ENCODE peak calls at places on chromosomes 5 and 9, in seven cellular contexts. One of them, this sample, is unnamed.
A peak's percentile ranks its signal among the peaks of the same experiment; 100 is the strongest.

GRCh38 chr9:135209136-135209535 is 121.7 kb downstream of the OLFM1 start:
- DNase-seq in endothelial cell of umbilical vein: no peak
- DNase-seq in breast epithelium: no peak
- DNase-seq in GM23338: no peak
- DNase-seq in SK-N-SH: no peak
- DNase-seq in prostate gland: no peak
- DNase-seq in sigmoid colon: no peak
- DNase-seq in this sample: no peak

GRCh38 chr5:65062684-65063083 is 294.0 kb downstream of the CWC27 start:
- DNase-seq in endothelial cell of umbilical vein: peak; percentile 46
- DNase-seq in breast epithelium: no peak
- DNase-seq in GM23338: no peak
- DNase-seq in SK-N-SH: no peak
- DNase-seq in prostate gland: no peak
- DNase-seq in sigmoid colon: peak; percentile 76
- DNase-seq in this sample: peak; percentile 12

GRCh38 chr5:95761771-95762680 is 30.9 kb downstream of the RHOBTB3 start:
- DNase-seq in endothelial cell of umbilical vein: peak; percentile 34
- DNase-seq in breast epithelium: no peak
- DNase-seq in GM23338: no peak
- DNase-seq in SK-N-SH: peak; percentile 57
- DNase-seq in prostate gland: no peak
- DNase-seq in sigmoid colon: no peak
- DNase-seq in this sample: no peak

GRCh38 chr9:137441289-137441934 is at the start of gene ENTPD8:
- DNase-seq in endothelial cell of umbilical vein: no peak
- DNase-seq in breast epithelium: no peak
- DNase-seq in GM23338: peak; percentile 92
- DNase-seq in SK-N-SH: peak; percentile 89
- DNase-seq in prostate gland: no peak
- DNase-seq in sigmoid colon: no peak
- DNase-seq in this sample: no peak

GRCh38 chr5:170571885-170572284 is 68.1 kb downstream of the KCNIP1 start:
- DNase-seq in endothelial cell of umbilical vein: peak; percentile 11
- DNase-seq in breast epithelium: no peak
- DNase-seq in GM23338: no peak
- DNase-seq in SK-N-SH: no peak
- DNase-seq in prostate gland: no peak
- DNase-seq in sigmoid colon: no peak
- DNase-seq in this sample: no peak

GRCh38 chr5:79133121-79133656 is 21.6 kb downstream of the BHMT start:
- DNase-seq in endothelial cell of umbilical vein: peak; percentile 62
- DNase-seq in breast epithelium: no peak
- DNase-seq in GM23338: peak; percentile 71
- DNase-seq in SK-N-SH: peak; percentile 30
- DNase-seq in prostate gland: no peak
- DNase-seq in sigmoid colon: no peak
- DNase-seq in this sample: peak; percentile 28

GRCh38 chr5:134592141-134592746 is 40.4 kb downstream of the SAR1B start:
- DNase-seq in endothelial cell of umbilical vein: peak; percentile 16
- DNase-seq in breast epithelium: no peak
- DNase-seq in GM23338: peak; percentile 95
- DNase-seq in SK-N-SH: no peak
- DNase-seq in prostate gland: no peak
- DNase-seq in sigmoid colon: no peak
- DNase-seq in this sample: no peak

GRCh38 chr5:56145106-56145505 is 88.0 kb downstream of the ANKRD55 start:
- DNase-seq in endothelial cell of umbilical vein: no peak
- DNase-seq in breast epithelium: no peak
- DNase-seq in GM23338: no peak
- DNase-seq in SK-N-SH: no peak
- DNase-seq in prostate gland: no peak
- DNase-seq in sigmoid colon: no peak
- DNase-seq in this sample: no peak

GRCh38 chr5:150131461-150131860 is 24.2 kb downstream of the PDGFRB start:
- DNase-seq in endothelial cell of umbilical vein: no peak
- DNase-seq in breast epithelium: no peak
- DNase-seq in GM23338: no peak
- DNase-seq in SK-N-SH: no peak
- DNase-seq in prostate gland: no peak
- DNase-seq in sigmoid colon: no peak
- DNase-seq in this sample: no peak

GRCh38 chr5:89273289-89273688 is 390.3 kb upstream of the MEF2C start:
- DNase-seq in endothelial cell of umbilical vein: no peak
- DNase-seq in breast epithelium: no peak
- DNase-seq in GM23338: no peak
- DNase-seq in SK-N-SH: no peak
- DNase-seq in prostate gland: no peak
- DNase-seq in sigmoid colon: no peak
- DNase-seq in this sample: no peak

GRCh38 chr5:136892026-136892425 is 526.7 kb upstream of the TRPC7 start:
- DNase-seq in endothelial cell of umbilical vein: no peak
- DNase-seq in breast epithelium: no peak
- DNase-seq in GM23338: peak; percentile 6
- DNase-seq in SK-N-SH: no peak
- DNase-seq in prostate gland: no peak
- DNase-seq in sigmoid colon: no peak
- DNase-seq in this sample: no peak

GRCh38 chr5:90802695-90803317 is 244.2 kb downstream of the ADGRV1 start:
- DNase-seq in endothelial cell of umbilical vein: peak; percentile 55
- DNase-seq in breast epithelium: no peak
- DNase-seq in GM23338: peak; percentile 88
- DNase-seq in SK-N-SH: peak; percentile 41
- DNase-seq in prostate gland: peak; percentile 8
- DNase-seq in sigmoid colon: no peak
- DNase-seq in this sample: peak; percentile 24

GRCh38 chr5:159452480-159453167 is 122.3 kb upstream of the IL12B start:
- DNase-seq in endothelial cell of umbilical vein: no peak
- DNase-seq in breast epithelium: no peak
- DNase-seq in GM23338: no peak
- DNase-seq in SK-N-SH: no peak
- DNase-seq in prostate gland: no peak
- DNase-seq in sigmoid colon: no peak
- DNase-seq in this sample: no peak

GRCh38 chr5:68251386-68251785 is 35.8 kb downstream of the PIK3R1 start:
- DNase-seq in endothelial cell of umbilical vein: peak; percentile 63
- DNase-seq in breast epithelium: no peak
- DNase-seq in GM23338: no peak
- DNase-seq in SK-N-SH: no peak
- DNase-seq in prostate gland: no peak
- DNase-seq in sigmoid colon: peak; percentile 78
- DNase-seq in this sample: no peak

GRCh38 chr9:130239741-130240241 is 25.8 kb upstream of the HMCN2 start:
- DNase-seq in endothelial cell of umbilical vein: no peak
- DNase-seq in breast epithelium: no peak
- DNase-seq in GM23338: no peak
- DNase-seq in SK-N-SH: no peak
- DNase-seq in prostate gland: no peak
- DNase-seq in sigmoid colon: peak; percentile 68
- DNase-seq in this sample: no peak

GRCh38 chr9:76341616-76342015 is 52.6 kb downstream of the RFK start:
- DNase-seq in endothelial cell of umbilical vein: no peak
- DNase-seq in breast epithelium: no peak
- DNase-seq in GM23338: no peak
- DNase-seq in SK-N-SH: no peak
- DNase-seq in prostate gland: no peak
- DNase-seq in sigmoid colon: no peak
- DNase-seq in this sample: no peak

GRCh38 chr5:127001621-127002296 is 28.6 kb downstream of the MARCHF3 start:
- DNase-seq in endothelial cell of umbilical vein: peak; percentile 76
- DNase-seq in breast epithelium: no peak
- DNase-seq in GM23338: no peak
- DNase-seq in SK-N-SH: no peak
- DNase-seq in prostate gland: no peak
- DNase-seq in sigmoid colon: no peak
- DNase-seq in this sample: no peak

GRCh38 chr5:32170303-32171170 is 3.6 kb downstream of the GOLPH3 start:
- DNase-seq in endothelial cell of umbilical vein: peak; percentile 41
- DNase-seq in breast epithelium: no peak
- DNase-seq in GM23338: no peak
- DNase-seq in SK-N-SH: peak; percentile 45
- DNase-seq in prostate gland: no peak
- DNase-seq in sigmoid colon: no peak
- DNase-seq in this sample: no peak

GRCh38 chr5:16888694-16889124 is 47.4 kb downstream of the MYO10 start:
- DNase-seq in endothelial cell of umbilical vein: peak; percentile 65
- DNase-seq in breast epithelium: no peak
- DNase-seq in GM23338: no peak
- DNase-seq in SK-N-SH: no peak
- DNase-seq in prostate gland: no peak
- DNase-seq in sigmoid colon: no peak
- DNase-seq in this sample: no peak

GRCh38 chr5:149767278-149767550 is 37.1 kb downstream of the PPARGC1B start:
- DNase-seq in endothelial cell of umbilical vein: no peak
- DNase-seq in breast epithelium: no peak
- DNase-seq in GM23338: no peak
- DNase-seq in SK-N-SH: no peak
- DNase-seq in prostate gland: no peak
- DNase-seq in sigmoid colon: no peak
- DNase-seq in this sample: no peak

GRCh38 chr5:40594811-40595210 is 84.9 kb upstream of the PTGER4 start:
- DNase-seq in endothelial cell of umbilical vein: peak; percentile 17
- DNase-seq in breast epithelium: no peak
- DNase-seq in GM23338: no peak
- DNase-seq in SK-N-SH: no peak
- DNase-seq in prostate gland: no peak
- DNase-seq in sigmoid colon: no peak
- DNase-seq in this sample: no peak

GRCh38 chr5:90983148-90983547 is 400.0 kb downstream of the ARRDC3 start:
- DNase-seq in endothelial cell of umbilical vein: peak; percentile 32
- DNase-seq in breast epithelium: no peak
- DNase-seq in GM23338: no peak
- DNase-seq in SK-N-SH: peak; percentile 65
- DNase-seq in prostate gland: no peak
- DNase-seq in sigmoid colon: no peak
- DNase-seq in this sample: peak; percentile 13

GRCh38 chr5:132425009-132425937 is 55.8 kb downstream of the SLC22A5 start:
- DNase-seq in endothelial cell of umbilical vein: no peak
- DNase-seq in breast epithelium: no peak
- DNase-seq in GM23338: no peak
- DNase-seq in SK-N-SH: no peak
- DNase-seq in prostate gland: no peak
- DNase-seq in sigmoid colon: peak; percentile 59
- DNase-seq in this sample: no peak

GRCh38 chr5:142324871-142325676 is at the start of gene SPRY4:
- DNase-seq in endothelial cell of umbilical vein: peak; percentile 98
- DNase-seq in breast epithelium: peak; percentile 84
- DNase-seq in GM23338: peak; percentile 98
- DNase-seq in SK-N-SH: peak; percentile 95
- DNase-seq in prostate gland: peak; percentile 92
- DNase-seq in sigmoid colon: peak; percentile 97
- DNase-seq in this sample: peak; percentile 96

GRCh38 chr5:127696688-127697087 is 6.5 kb upstream of the CCDC192 start:
- DNase-seq in endothelial cell of umbilical vein: no peak
- DNase-seq in breast epithelium: no peak
- DNase-seq in GM23338: no peak
- DNase-seq in SK-N-SH: no peak
- DNase-seq in prostate gland: no peak
- DNase-seq in sigmoid colon: no peak
- DNase-seq in this sample: no peak

GRCh38 chr9:86637515-86637914 is 283.3 kb upstream of the TUT7 start:
- DNase-seq in endothelial cell of umbilical vein: peak; percentile 6
- DNase-seq in breast epithelium: no peak
- DNase-seq in GM23338: peak; percentile 88
- DNase-seq in SK-N-SH: peak; percentile 45
- DNase-seq in prostate gland: peak; percentile 13
- DNase-seq in sigmoid colon: no peak
- DNase-seq in this sample: no peak

GRCh38 chr9:93656426-93657222 is 80.2 kb downstream of the PHF2 start:
- DNase-seq in endothelial cell of umbilical vein: no peak
- DNase-seq in breast epithelium: peak; percentile 31
- DNase-seq in GM23338: no peak
- DNase-seq in SK-N-SH: no peak
- DNase-seq in prostate gland: no peak
- DNase-seq in sigmoid colon: peak; percentile 54
- DNase-seq in this sample: no peak

DNA sequence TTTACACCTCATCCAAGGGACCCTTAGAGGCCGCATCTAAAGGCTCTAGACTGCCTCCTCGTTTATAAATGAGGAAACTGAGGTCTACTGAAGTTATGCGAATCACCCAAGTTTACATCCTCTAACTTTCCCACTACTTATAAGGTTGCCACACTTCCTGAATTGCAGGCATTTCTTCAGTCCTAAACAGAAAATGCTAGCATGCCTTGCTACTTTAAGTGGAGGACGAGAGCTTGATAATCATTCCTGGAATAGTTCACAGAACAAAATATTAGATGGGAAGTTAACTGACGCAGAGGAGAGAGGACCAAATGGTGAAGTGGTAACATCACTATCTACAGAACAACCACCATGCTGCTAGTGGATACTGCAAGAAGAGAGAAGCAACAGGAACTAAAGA is 85.8 kb downstream of the GNAQ start:
- DNase-seq in endothelial cell of umbilical vein: peak; percentile 22
- DNase-seq in breast epithelium: no peak
- DNase-seq in GM23338: no peak
- DNase-seq in SK-N-SH: no peak
- DNase-seq in prostate gland: no peak
- DNase-seq in sigmoid colon: no peak
- DNase-seq in this sample: no peak
- H3K4me1 ChIP-seq in endothelial cell of umbilical vein: no peaks in the 10 kb centered on the region
- H3K4me1 ChIP-seq in breast epithelium: peaks cover 10% of the 10 kb centered on the region
- H3K4me1 ChIP-seq in GM23338: peaks cover 44% of the 10 kb centered on the region
- H3K4me1 ChIP-seq in SK-N-SH: peaks cover 26% of the 10 kb centered on the region
- H3K4me1 ChIP-seq in prostate gland: peaks cover 7% of the 10 kb centered on the region
- H3K4me1 ChIP-seq in sigmoid colon: no peaks in the 10 kb centered on the region
- H3K4me1 ChIP-seq in this sample: no peaks in the 10 kb centered on the region

DNA sequence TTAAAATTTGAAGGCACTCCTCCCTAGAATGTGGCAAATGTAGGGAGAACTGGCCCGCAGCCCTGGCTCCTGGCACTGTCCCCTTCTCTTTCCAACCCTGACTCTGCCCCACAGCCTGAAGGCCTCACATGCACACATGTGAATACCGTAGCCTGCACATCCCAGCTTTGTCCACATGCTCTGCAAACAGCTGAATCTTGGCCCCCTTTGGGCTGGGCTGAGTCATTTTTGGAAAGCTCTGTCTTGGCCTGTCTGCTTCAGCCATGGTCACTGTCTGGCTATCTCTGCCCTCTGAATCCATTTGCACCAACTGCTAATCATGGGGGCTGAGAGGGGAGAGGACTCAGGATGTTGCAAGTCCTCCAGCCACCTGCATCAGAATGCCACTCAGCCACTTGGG is 22.1 kb upstream of the GALNT10 start:
- DNase-seq in endothelial cell of umbilical vein: no peak
- DNase-seq in breast epithelium: no peak
- DNase-seq in GM23338: no peak
- DNase-seq in SK-N-SH: no peak
- DNase-seq in prostate gland: no peak
- DNase-seq in sigmoid colon: no peak
- DNase-seq in this sample: no peak
- TF ChIP-seq CTCF in endothelial cell of umbilical vein: no peak
- TF ChIP-seq CTCF in breast epithelium: no peak
- TF ChIP-seq CTCF in GM23338: no peak
- TF ChIP-seq CTCF in SK-N-SH: no peak
- TF ChIP-seq CTCF in prostate gland: no peak
- TF ChIP-seq CTCF in sigmoid colon: no peak
- TF ChIP-seq CTCF in this sample: no peak

GRCh38 chr5:4832491-4832890 is 307.6 kb upstream of the ADAMTS16 start:
- DNase-seq in endothelial cell of umbilical vein: no peak
- DNase-seq in breast epithelium: no peak
- DNase-seq in GM23338: no peak
- DNase-seq in SK-N-SH: no peak
- DNase-seq in prostate gland: no peak
- DNase-seq in sigmoid colon: no peak
- DNase-seq in this sample: no peak
- TF ChIP-seq POLR2AphosphoS5 in endothelial cell of umbilical vein: no peak
- TF ChIP-seq POLR2AphosphoS5 in breast epithelium: no peak
- TF ChIP-seq POLR2AphosphoS5 in GM23338: no peak
- TF ChIP-seq POLR2AphosphoS5 in SK-N-SH: no peak
- TF ChIP-seq POLR2AphosphoS5 in prostate gland: no peak
- TF ChIP-seq POLR2AphosphoS5 in sigmoid colon: no peak
- TF ChIP-seq POLR2AphosphoS5 in this sample: no peak

GRCh38 chr5:140116716-140117115 is 2.8 kb downstream of the PURA start:
- DNase-seq in endothelial cell of umbilical vein: no peak
- DNase-seq in breast epithelium: no peak
- DNase-seq in GM23338: peak; percentile 44
- DNase-seq in SK-N-SH: no peak
- DNase-seq in prostate gland: no peak
- DNase-seq in sigmoid colon: no peak
- DNase-seq in this sample: no peak
- H3K4me1 ChIP-seq in endothelial cell of umbilical vein: peaks cover 18% of the 10 kb centered on the region
- H3K4me1 ChIP-seq in breast epithelium: no peaks in the 10 kb centered on the region
- H3K4me1 ChIP-seq in GM23338: peaks cover 15% of the 10 kb centered on the region
- H3K4me1 ChIP-seq in SK-N-SH: peaks cover 24% of the 10 kb centered on the region
- H3K4me1 ChIP-seq in prostate gland: peaks cover 19% of the 10 kb centered on the region
- H3K4me1 ChIP-seq in sigmoid colon: no peaks in the 10 kb centered on the region
- H3K4me1 ChIP-seq in this sample: peaks cover 60% of the 10 kb centered on the region